ENCODE peak calls at places on chromosome 19, in ten cellular contexts. R is fibroblast of lung, D is HCT116, A is GM23338, F is mammary epithelial cell, Q is H9, O is mesendoderm, B is H1, M is IMR-90, T is neural progenitor cell. K is an unnamed sample. For H3K27me3, the result is how much of the 10 kb centered on the place peaks cover.

GRCh38 chr19:2327773-2328400 is 499 bp downstream of the LSM7 start:
- DNase-seq in R (peak), D (peak), A (peak), F (peak), Q (peak), O (peak), B (peak), M (peak), T (peak), K (peak)

GRCh38 chr19:34173145-34173956 is 1.0 kb downstream of the LSM14A start:
- DNase-seq in R (peak), D (no peak), A (peak), F (peak), Q (peak), O (peak), B (peak), M (peak), T (peak), K (peak)

GRCh38 chr19:17538684-17539287 is 16.7 kb upstream of the COLGALT1 start:
- DNase-seq in R (no peak), D (no peak), A (peak), F (no peak), Q (no peak), O (peak), B (no peak), M (no peak), T (no peak), K (no peak)

GRCh38 chr19:55640043-55640576 is 692 bp upstream of the ZNF580 start:
- DNase-seq in R (peak), D (no peak), A (peak), F (peak), Q (peak), O (peak), B (no peak), M (peak), T (peak), K (peak)

GRCh38 chr19:10766681-10767201 is 48.9 kb downstream of the DNM2 start:
- DNase-seq in R (peak), D (no peak), A (no peak), F (no peak), Q (no peak), O (no peak), B (no peak), M (peak), T (no peak), K (peak)

GRCh38 chr19:46975918-46976782 is 43.5 kb upstream of the NPAS1 start:
- DNase-seq in R (peak), D (peak), A (peak), F (peak), Q (peak), O (peak), B (peak), M (peak), T (peak), K (peak)

GRCh38 chr19:2391118-2391725 is 31.2 kb downstream of the TMPRSS9 start:
- DNase-seq in R (peak), D (peak), A (peak), F (peak), Q (no peak), O (peak), B (no peak), M (peak), T (peak), K (peak)

GRCh38 chr19:46350029-46350757 is 3.3 kb downstream of the PPP5C start:
- DNase-seq in R (no peak), D (no peak), A (no peak), F (peak), Q (no peak), O (no peak), B (no peak), M (no peak), T (no peak), K (no peak)

GRCh38 chr19:4375164-4375619 is 25.2 kb downstream of the SH3GL1 start:
- DNase-seq in R (no peak), D (no peak), A (peak), F (peak), Q (peak), O (peak), B (peak), M (no peak), T (no peak), K (no peak)

GRCh38 chr19:4583961-4584669 is 24.6 kb upstream of the SEMA6B start:
- DNase-seq in R (no peak), D (no peak), A (peak), F (peak), Q (peak), O (peak), B (no peak), M (no peak), T (peak), K (peak)

GRCh38 chr19:18941628-18942354 is 774 bp upstream of the HOMER3 start:
- DNase-seq in R (no peak), D (no peak), A (peak), F (no peak), Q (peak), O (no peak), B (no peak), M (no peak), T (peak), K (no peak)

GRCh38 chr19:18942692-18943091 is 1.7 kb upstream of the HOMER3 start:
- DNase-seq in R (no peak), D (no peak), A (no peak), F (no peak), Q (no peak), O (no peak), B (no peak), M (no peak), T (no peak), K (no peak)

GRCh38 chr19:18940791-18941627 is at the start of gene HOMER3:
- DNase-seq in R (peak), D (no peak), A (peak), F (no peak), Q (peak), O (peak), B (no peak), M (peak), T (peak), K (no peak)

GRCh38 chr19:18939922-18940775 is 868 bp downstream of the HOMER3 start:
- DNase-seq in R (peak), D (no peak), A (peak), F (peak), Q (peak), O (no peak), B (peak), M (peak), T (peak), K (peak)

DNA sequence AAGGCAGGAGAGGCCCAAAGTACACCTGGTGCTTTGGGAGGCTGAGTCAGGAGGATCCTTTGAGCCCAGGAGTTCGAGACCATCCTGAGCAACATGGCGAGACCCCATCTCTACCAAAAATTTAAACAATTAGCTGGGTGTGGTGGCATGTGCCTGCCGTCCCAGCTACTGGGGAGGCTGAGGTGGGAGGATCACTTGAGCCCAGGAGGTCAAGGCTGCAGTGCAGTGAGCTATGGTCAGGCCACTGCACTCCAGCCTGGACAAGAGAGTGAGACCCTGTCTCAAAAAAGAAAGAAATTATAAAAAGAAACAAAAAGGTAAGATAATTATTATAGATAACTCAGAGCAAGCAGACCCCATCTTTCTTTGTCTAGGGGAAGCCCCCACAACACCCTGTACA is 1.9 kb downstream of the HOMER3 start:
- DNase-seq in R (no peak), D (no peak), A (no peak), F (no peak), Q (no peak), O (no peak), B (no peak), M (no peak), T (no peak), K (no peak)
- H3K4me2 ChIP-seq in R (peak), D (peak), A (peak), F (peak), Q (peak), O (no peak), B (peak), M (peak), T (peak), K (peak)

GRCh38 chr19:39645800-39646411 is 9.8 kb upstream of the LGALS16 start:
- DNase-seq in R (peak), D (no peak), A (peak), F (no peak), Q (no peak), O (peak), B (no peak), M (peak), T (peak), K (no peak)
- H3K27me3 ChIP-seq in R (under half), D (under half), A (under half), F (under half), Q (under half), O (under half), B (under half), M (under half), T (under half), K (under half)

DNA sequence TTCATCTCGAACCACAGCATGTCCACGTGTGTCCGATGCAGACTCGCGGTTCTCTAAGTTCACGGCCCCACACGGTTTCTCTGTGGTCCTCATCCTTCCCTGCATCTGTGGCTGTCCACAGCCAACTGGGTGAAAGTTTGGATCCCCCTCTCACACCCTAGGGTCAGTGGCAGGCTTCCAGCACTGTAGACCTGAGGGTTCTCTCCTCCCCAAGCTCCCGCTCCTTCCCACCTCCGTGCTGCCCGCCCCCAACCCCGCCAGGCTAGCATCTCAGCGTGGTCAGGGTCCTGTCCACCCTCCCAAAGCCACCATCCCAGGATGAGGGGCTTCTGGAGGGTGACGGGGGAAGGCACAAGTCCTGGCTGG is 3.0 kb downstream of the ANGPTL4 start:
- DNase-seq in R (peak), D (no peak), A (no peak), F (no peak), Q (no peak), O (no peak), B (no peak), M (no peak), T (no peak), K (peak)
- H3K4me2 ChIP-seq in R (peak), D (peak), A (peak), F (peak), Q (peak), O (no peak), B (peak), M (peak), T (peak), K (peak)

DNA sequence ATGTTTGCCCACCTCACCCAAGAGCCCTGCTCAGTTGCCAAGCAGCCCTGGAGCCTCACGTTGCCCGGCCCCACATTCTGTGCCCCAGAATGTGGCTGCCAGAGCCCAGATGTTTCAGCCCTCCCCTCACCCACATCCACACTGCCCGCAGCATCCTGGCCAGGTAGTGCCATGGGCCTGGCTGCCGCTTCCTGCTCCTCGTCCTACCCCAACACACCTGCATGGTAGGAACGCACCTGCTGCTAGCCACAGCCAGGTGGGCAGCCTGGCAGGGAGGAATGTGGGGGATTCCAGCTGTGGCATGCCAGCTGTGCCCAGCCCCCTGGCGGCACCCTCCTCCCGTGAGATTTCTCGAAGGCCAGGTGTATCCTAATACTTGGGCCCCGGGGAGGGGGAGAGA is 7.5 kb upstream of the NFIX start:
- DNase-seq in R (no peak), D (no peak), A (no peak), F (no peak), Q (no peak), O (no peak), B (no peak), M (no peak), T (no peak), K (no peak)
- H3K27me3 ChIP-seq in R (under half), D (under half), A (under half), F (under half), Q (under half), O (under half), B (under half), M (under half), T (half or more), K (under half)

GRCh38 chr19:35455616-35456201 is 7.7 kb downstream of the FFAR2 start:
- DNase-seq in R (no peak), D (no peak), A (no peak), F (no peak), Q (no peak), O (no peak), B (no peak), M (no peak), T (no peak), K (no peak)
- H3K4me2 ChIP-seq in R (no peak), D (no peak), A (no peak), F (no peak), Q (no peak), O (no peak), B (no peak), M (no peak), T (no peak), K (no peak)

GRCh38 chr19:29517946-29518345 is 7.8 kb upstream of the VSTM2B start:
- DNase-seq in R (no peak), D (no peak), A (no peak), F (no peak), Q (no peak), O (no peak), B (no peak), M (no peak), T (no peak), K (no peak)
- H3K27me3 ChIP-seq in R (under half), D (under half), A (under half), F (under half), Q (under half), O (under half), B (under half), M (under half), T (half or more), K (under half)

GRCh38 chr19:49779731-49780578 is 13.2 kb downstream of the AP2A1 start:
- DNase-seq in R (no peak), D (no peak), A (no peak), F (no peak), Q (no peak), O (no peak), B (no peak), M (no peak), T (no peak), K (no peak)
- H3K4me2 ChIP-seq in R (no peak), D (no peak), A (no peak), F (no peak), Q (no peak), O (no peak), B (no peak), M (no peak), T (no peak), K (no peak)

GRCh38 chr19:13052447-13053232 is 50.0 kb downstream of the LYL1 start:
- DNase-seq in R (no peak), D (no peak), A (no peak), F (no peak), Q (no peak), O (no peak), B (no peak), M (no peak), T (no peak), K (no peak)
- H3K27me3 ChIP-seq in R (under half), D (under half), A (half or more), F (under half), Q (half or more), O (under half), B (half or more), M (under half), T (half or more), K (under half)

DNA sequence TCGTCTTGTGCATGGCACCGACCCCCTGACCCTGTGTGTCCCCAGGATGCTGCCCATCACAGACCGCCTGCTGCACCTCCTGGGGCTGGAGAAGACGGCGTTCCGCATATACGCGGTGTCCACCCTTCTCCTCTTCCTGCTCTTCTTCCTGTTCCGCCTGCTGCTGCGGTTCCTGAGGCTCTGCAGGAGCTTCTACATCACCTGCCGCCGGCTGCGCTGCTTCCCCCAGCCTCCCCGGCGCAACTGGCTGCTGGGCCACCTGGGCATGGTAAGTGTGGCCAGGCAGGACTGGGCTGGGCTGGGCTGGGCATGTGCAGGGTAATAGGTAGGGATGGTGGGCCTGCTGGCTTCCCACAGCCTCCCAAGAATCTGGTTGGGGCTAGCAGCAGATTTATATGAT is 17.0 kb downstream of the CYP4F22 start:
- DNase-seq in R (no peak), D (no peak), A (no peak), F (no peak), Q (no peak), O (no peak), B (no peak), M (no peak), T (no peak), K (no peak)
- H3K4me2 ChIP-seq in R (no peak), D (no peak), A (no peak), F (no peak), Q (no peak), O (no peak), B (no peak), M (no peak), T (no peak), K (no peak)

K was measured in astrocyte.